ENCODE peak calls at places on chromosome 17, in seven cellular contexts. V, J, S, R, G, X and Z are unnamed samples.

GRCh38 chr17:58325289-58325726 is 3.3 kb downstream of the TSPOAP1 start:
- DNase-seq in X (no peak), V (no peak), G (peak), J (no peak), S (no peak), R (no peak), Z (peak)

GRCh38 chr17:40025991-40026815 is 11.0 kb downstream of the CSF3 start:
- DNase-seq in V (no peak), S (no peak), R (no peak), J (no peak), X (no peak), G (no peak), Z (no peak)

GRCh38 chr17:76434870-76435269 is 18.1 kb downstream of the UBE2O start:
- DNase-seq in G (no peak), X (no peak), R (no peak), S (no peak), J (no peak), V (no peak), Z (no peak)

GRCh38 chr17:50026901-50027638 is 28.8 kb upstream of the ITGA3 start:
- DNase-seq in V (peak), X (no peak), J (no peak), G (peak), S (peak), R (peak), Z (peak)

GRCh38 chr17:77723071-77723908 is 235.2 kb upstream of the TNRC6C start:
- DNase-seq in G (no peak), V (no peak), X (no peak), J (no peak), R (no peak), S (no peak), Z (no peak)

GRCh38 chr17:72419866-72420774 is 299.3 kb downstream of the SOX9 start:
- DNase-seq in V (no peak), S (no peak), J (no peak), R (no peak), X (peak), G (no peak), Z (no peak)

GRCh38 chr17:58084317-58084981 is 1.2 kb downstream of the DYNLL2 start:
- DNase-seq in G (peak), J (no peak), V (peak), X (peak), S (peak), R (peak), Z (no peak)

GRCh38 chr17:21287703-21288449 is 3.4 kb downstream of the MAP2K3 start:
- DNase-seq in R (peak), G (peak), J (peak), S (peak), X (peak), V (no peak), Z (no peak)

GRCh38 chr17:59332890-59333377 is 1.5 kb downstream of the YPEL2 start:
- DNase-seq in R (no peak), X (no peak), V (no peak), S (no peak), G (no peak), J (no peak), Z (no peak)

GRCh38 chr17:9240659-9241370 is 219.5 kb downstream of the NTN1 start:
- DNase-seq in R (no peak), X (no peak), S (peak), J (no peak), V (peak), G (no peak), Z (no peak)

GRCh38 chr17:2749784-2750181 is 331 bp upstream of the CCDC92B start:
- DNase-seq in R (peak), X (peak), S (peak), J (no peak), G (peak), V (peak), Z (peak)

GRCh38 chr17:50355336-50355700 is 9.4 kb downstream of the XYLT2 start:
- DNase-seq in X (no peak), G (no peak), S (no peak), R (no peak), V (no peak), J (no peak), Z (no peak)

GRCh38 chr17:13346081-13346533 is 255.6 kb downstream of the HS3ST3A1 start:
- DNase-seq in S (no peak), J (no peak), X (no peak), G (no peak), R (no peak), V (peak), Z (no peak)

GRCh38 chr17:34556384-34556783 is 23.0 kb upstream of the TMEM132E start:
- DNase-seq in R (no peak), J (no peak), V (peak), X (no peak), S (no peak), G (no peak), Z (no peak)

GRCh38 chr17:50297407-50297865 is 23.2 kb downstream of the TMEM92 start:
- DNase-seq in S (peak), J (peak), R (peak), V (peak), G (peak), X (no peak), Z (peak)

GRCh38 chr17:40491486-40491885 is 9.9 kb downstream of the TNS4 start:
- DNase-seq in J (no peak), S (no peak), X (no peak), G (no peak), V (no peak), R (no peak), Z (no peak)

GRCh38 chr17:83012873-83013778 is 66.3 kb upstream of the METRNL start:
- DNase-seq in J (no peak), G (peak), V (no peak), S (no peak), X (no peak), R (no peak), Z (no peak)

GRCh38 chr17:82722341-82723013 is 6.0 kb downstream of the FN3KRP start:
- DNase-seq in S (no peak), V (no peak), J (no peak), X (no peak), G (no peak), R (no peak), Z (no peak)

GRCh38 chr17:80800775-80801391 is 190.8 kb upstream of the CHMP6 start:
- DNase-seq in V (no peak), G (no peak), S (no peak), R (no peak), X (no peak), J (no peak), Z (no peak)

GRCh38 chr17:38352245-38353083 is 820 bp downstream of the SOCS7 start:
- DNase-seq in R (no peak), S (no peak), V (peak), J (no peak), G (peak), X (no peak), Z (no peak)

GRCh38 chr17:72463287-72464102 is 342.7 kb downstream of the SOX9 start:
- DNase-seq in S (no peak), X (peak), V (no peak), J (no peak), G (no peak), R (no peak), Z (no peak)

GRCh38 chr17:10121971-10122707 is 76.3 kb downstream of the GAS7 start:
- DNase-seq in R (no peak), S (no peak), J (no peak), V (no peak), G (no peak), X (peak), Z (no peak)

GRCh38 chr17:2958706-2959222 is 104.6 kb downstream of the OR1D5 start:
- DNase-seq in X (no peak), R (no peak), S (no peak), J (no peak), G (no peak), V (no peak), Z (no peak)

GRCh38 chr17:42354956-42355843 is 33.0 kb downstream of the STAT3 start:
- DNase-seq in V (no peak), S (no peak), J (no peak), G (no peak), R (no peak), X (no peak), Z (no peak)

GRCh38 chr17:63984651-63985386 is 12.1 kb upstream of the SCN4A start:
- DNase-seq in S (peak), V (peak), J (no peak), X (no peak), R (peak), G (no peak), Z (no peak)

GRCh38 chr17:2950846-2951245 is 112.6 kb downstream of the OR1D5 start:
- DNase-seq in R (no peak), X (no peak), S (no peak), J (no peak), G (no peak), V (no peak), Z (no peak)

GRCh38 chr17:81271226-81271625 is 23.9 kb downstream of the SLC38A10 start:
- DNase-seq in X (no peak), G (no peak), J (no peak), V (no peak), R (no peak), S (no peak), Z (no peak)

GRCh38 chr17:29590979-29591736 is 1.7 kb upstream of the GIT1 start:
- DNase-seq in J (no peak), G (peak), R (peak), S (peak), V (peak), X (no peak), Z (no peak)

GRCh38 chr17:45234641-45235040 is 13.0 kb downstream of the FMNL1 start:
- DNase-seq in S (peak), V (peak), R (no peak), X (no peak), J (no peak), G (peak), Z (peak)

GRCh38 chr17:40298726-40299125 is 10.3 kb upstream of the RARA start:
- DNase-seq in R (no peak), G (no peak), S (no peak), V (no peak), J (no peak), X (no peak), Z (no peak)

GRCh38 chr17:72560303-72561247 is 439.8 kb downstream of the SOX9 start:
- DNase-seq in R (peak), G (peak), X (no peak), J (no peak), V (peak), S (peak), Z (peak)

GRCh38 chr17:74303300-74303699 is 22.7 kb upstream of the KIF19 start:
- DNase-seq in R (no peak), X (no peak), G (no peak), V (no peak), J (no peak), S (no peak), Z (no peak)
- TF ChIP-seq SIN3A in R (no peak), X (no peak), G (no peak), V (no peak), J (no peak), S (no peak), Z (no peak)

DNA sequence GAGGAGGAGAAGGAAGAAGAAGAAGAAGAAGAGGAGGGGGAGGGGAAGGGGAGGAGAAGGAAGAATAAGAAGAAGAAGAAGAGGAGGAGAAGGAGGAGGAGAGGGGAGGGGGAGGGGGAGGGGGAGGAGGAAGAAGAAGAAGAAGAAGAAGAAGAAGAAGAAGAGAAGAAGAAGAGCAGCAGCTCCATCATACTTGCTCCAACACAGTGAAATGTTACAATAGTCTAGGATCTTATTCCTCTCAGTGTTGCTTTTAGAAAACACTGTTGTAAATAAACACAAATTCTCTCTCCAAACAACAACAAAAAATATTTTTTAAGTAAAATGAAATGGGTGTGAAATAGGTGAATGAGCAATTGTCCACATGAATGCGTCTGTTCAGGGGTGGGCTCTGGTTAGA is 126.6 kb upstream of the KCNJ16 start:
- DNase-seq in V (no peak), J (no peak), X (no peak), G (no peak), S (no peak), R (no peak), Z (no peak)
- TF ChIP-seq SIN3A in V (no peak), J (no peak), X (no peak), G (no peak), S (no peak), R (no peak), Z (no peak)

GRCh38 chr17:7685533-7686220 is 1.6 kb downstream of the TP53 start:
- DNase-seq in V (peak), G (peak), X (no peak), J (peak), R (peak), S (peak), Z (peak)
- TF ChIP-seq SIN3A in V (no peak), G (peak), X (peak), J (peak), R (peak), S (peak), Z (peak)

DNA sequence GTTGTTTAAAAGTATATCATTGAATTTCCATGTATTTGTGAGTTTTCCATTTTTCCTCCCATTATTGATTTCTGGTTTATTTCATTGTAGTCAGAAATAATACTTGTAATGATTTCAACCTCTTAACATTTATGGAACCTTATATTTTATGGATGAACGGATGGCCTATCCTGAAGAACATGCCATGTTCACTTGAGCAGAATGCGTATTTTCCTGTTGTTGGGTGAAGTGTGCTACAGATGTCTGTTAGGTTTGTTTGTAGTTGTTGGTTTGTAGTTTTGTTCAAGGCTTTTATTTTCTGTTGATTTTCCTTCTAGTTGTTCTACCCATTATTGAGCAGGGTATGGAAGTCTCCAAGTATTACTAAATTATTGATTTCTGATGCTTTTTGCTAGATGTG is 107.2 kb upstream of the NACA2 start:
- DNase-seq in J (no peak), R (no peak), V (no peak), X (no peak), S (no peak), G (no peak), Z (no peak)
- TF ChIP-seq SIN3A in J (no peak), R (no peak), V (no peak), X (no peak), S (no peak), G (no peak), Z (no peak)

GRCh38 chr17:33521784-33522183 is 228.7 kb upstream of the ASIC2 start:
- DNase-seq in V (peak), G (peak), S (no peak), J (no peak), X (no peak), R (no peak), Z (no peak)
- TF ChIP-seq SIN3A in V (no peak), G (no peak), S (no peak), J (no peak), X (no peak), R (no peak), Z (no peak)

GRCh38 chr17:73933164-73933766 is 270.2 kb upstream of the RPL38 start:
- DNase-seq in J (no peak), S (no peak), G (no peak), R (no peak), X (no peak), V (no peak), Z (no peak)
- TF ChIP-seq SIN3A in J (no peak), S (no peak), G (no peak), R (no peak), X (no peak), V (no peak), Z (no peak)

DNA sequence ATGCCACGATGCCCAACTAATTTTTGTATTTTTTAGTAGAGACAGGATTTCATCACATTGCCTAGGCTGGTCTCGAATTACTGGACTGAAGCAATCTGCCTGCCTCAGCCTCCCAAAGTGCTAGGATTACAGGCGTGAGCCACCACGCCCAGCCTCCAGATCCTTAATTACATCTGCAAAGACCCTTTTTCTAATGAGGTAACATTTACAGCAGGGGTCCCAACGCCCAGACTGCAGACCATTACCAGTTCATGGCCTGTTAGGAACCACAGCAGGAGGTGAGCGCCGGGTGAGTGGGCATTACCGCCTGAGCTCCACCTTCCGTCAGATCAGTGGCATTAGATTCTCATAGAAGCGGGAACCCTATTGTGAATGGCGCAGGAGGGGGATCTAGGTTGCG is 4.0 kb upstream of the RAB11FIP4 start:
- DNase-seq in R (no peak), S (no peak), G (no peak), X (no peak), J (no peak), V (no peak), Z (no peak)
- TF ChIP-seq SIN3A in R (no peak), S (no peak), G (no peak), X (no peak), J (no peak), V (no peak), Z (no peak)

DNA sequence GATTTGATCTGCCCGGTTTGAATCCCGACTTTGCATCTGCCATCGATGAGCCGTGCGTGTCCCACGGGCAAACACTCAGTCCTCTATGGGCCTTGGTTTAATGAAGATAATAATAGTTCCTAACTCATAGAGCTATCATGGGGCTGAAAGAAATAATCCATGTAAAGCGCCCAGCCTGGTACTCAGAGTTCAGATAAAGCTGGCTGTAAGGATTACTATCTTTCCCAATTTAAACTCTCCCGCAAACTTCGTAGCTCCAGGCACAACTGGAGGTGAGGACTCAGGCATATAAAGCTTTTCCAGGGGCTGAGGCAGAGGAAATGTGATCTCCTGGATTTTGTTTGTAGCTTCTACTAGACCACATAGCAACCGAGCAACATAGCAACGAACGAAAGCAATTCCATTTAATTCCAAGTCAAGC is 16.3 kb downstream of the ALOX15 start:
- DNase-seq in R (no peak), V (no peak), S (no peak), J (no peak), X (no peak), G (no peak), Z (no peak)
- TF ChIP-seq SIN3A in R (no peak), V (no peak), S (no peak), J (no peak), X (no peak), G (no peak), Z (no peak)

DNA sequence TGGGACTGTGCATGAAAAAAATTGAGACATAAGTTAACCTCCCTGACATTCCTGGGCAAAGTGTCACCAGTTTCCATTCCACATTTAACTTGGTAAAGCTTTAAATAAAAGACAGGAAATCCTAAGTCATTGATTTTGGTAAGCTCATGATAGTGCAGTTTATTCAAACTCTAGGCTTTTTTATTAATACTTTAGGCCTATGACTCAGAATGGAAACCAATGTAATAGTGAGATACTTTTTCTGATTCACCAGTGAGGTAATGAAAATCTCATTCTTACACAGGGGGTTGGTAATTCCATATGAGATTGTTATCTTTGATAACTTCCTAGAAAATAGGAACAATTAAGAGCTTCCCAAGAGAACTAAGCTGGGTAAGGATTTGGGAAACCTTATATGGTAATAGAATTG is 91.1 kb downstream of the NLK start:
- DNase-seq in J (no peak), V (no peak), X (no peak), G (no peak), S (no peak), R (no peak), Z (no peak)
- TF ChIP-seq SIN3A in J (no peak), V (no peak), X (no peak), G (no peak), S (no peak), R (no peak), Z (no peak)